ENCODE peak calls at places on chromosomes 5 and 9, in six cellular contexts. V, L, Q, P, O and A are unnamed samples. For H3K36me3, the result is how much of the 10 kb centered on the place peaks cover.

GRCh38 chr9:108643756-108644510 is 211.9 kb downstream of the ACTL7B start:
- DNase-seq in V (no peak), L (no peak), Q (no peak), P (no peak), O (no peak), A (no peak)

GRCh38 chr9:129810788-129811187 is 7.8 kb downstream of the TOR1B start:
- DNase-seq in V (no peak), L (no peak), Q (no peak), P (no peak), O (no peak), A (no peak)

GRCh38 chr5:119398713-119399492 is 43.1 kb downstream of the TNFAIP8 start:
- DNase-seq in V (no peak), L (peak), Q (no peak), P (no peak), O (no peak), A (peak)

GRCh38 chr9:101514056-101514455 is 19.6 kb upstream of the RNF20 start:
- DNase-seq in V (no peak), L (no peak), Q (no peak), P (no peak), O (no peak), A (no peak)

GRCh38 chr5:149333711-149334443 is 11.4 kb upstream of the GRPEL2 start:
- DNase-seq in V (no peak), L (no peak), Q (no peak), P (no peak), O (no peak), A (no peak)

GRCh38 chr5:134738963-134739661 is 764 bp downstream of the CAMLG start:
- DNase-seq in V (no peak), L (peak), Q (peak), P (peak), O (no peak), A (peak)

GRCh38 chr5:138664276-138664943 is 88.8 kb upstream of the CTNNA1 start:
- DNase-seq in V (no peak), L (no peak), Q (no peak), P (no peak), O (no peak), A (no peak)

GRCh38 chr9:81690251-81690851 is 1.0 kb upstream of the TLE1 start:
- DNase-seq in V (peak), L (no peak), Q (peak), P (peak), O (no peak), A (peak)

GRCh38 chr5:83547889-83548288 is 76.3 kb downstream of the VCAN start:
- DNase-seq in V (no peak), L (no peak), Q (no peak), P (no peak), O (no peak), A (no peak)

GRCh38 chr9:33172256-33172678 is 5.1 kb upstream of the B4GALT1 start:
- DNase-seq in V (no peak), L (peak), Q (no peak), P (peak), O (no peak), A (no peak)

GRCh38 chr5:141910271-141910673 is 13.4 kb upstream of the DELE1 start:
- DNase-seq in V (no peak), L (no peak), Q (no peak), P (no peak), O (no peak), A (no peak)

GRCh38 chr5:134575316-134575715 is 49.8 kb downstream of the JADE2 start:
- DNase-seq in V (no peak), L (no peak), Q (peak), P (no peak), O (no peak), A (no peak)

GRCh38 chr9:21465859-21466518 is 16.1 kb downstream of the IFNE start:
- DNase-seq in V (no peak), L (peak), Q (peak), P (no peak), O (no peak), A (no peak)

GRCh38 chr9:21465138-21465537 is 17.0 kb downstream of the IFNE start:
- DNase-seq in V (no peak), L (no peak), Q (no peak), P (no peak), O (no peak), A (no peak)

GRCh38 chr9:21461377-21461776 is 20.7 kb downstream of the IFNE start:
- DNase-seq in V (no peak), L (peak), Q (no peak), P (no peak), O (no peak), A (no peak)
- H3K36me3 ChIP-seq in V (under half), L (under half), Q (under half), P (under half), O (under half), A (under half)

GRCh38 chr9:136416914-136417313 is 6.5 kb downstream of the PMPCA start:
- DNase-seq in V (no peak), L (no peak), Q (no peak), P (no peak), O (no peak), A (no peak)
- H3K36me3 ChIP-seq in V (half or more), L (under half), Q (half or more), P (half or more), O (half or more), A (half or more)

DNA sequence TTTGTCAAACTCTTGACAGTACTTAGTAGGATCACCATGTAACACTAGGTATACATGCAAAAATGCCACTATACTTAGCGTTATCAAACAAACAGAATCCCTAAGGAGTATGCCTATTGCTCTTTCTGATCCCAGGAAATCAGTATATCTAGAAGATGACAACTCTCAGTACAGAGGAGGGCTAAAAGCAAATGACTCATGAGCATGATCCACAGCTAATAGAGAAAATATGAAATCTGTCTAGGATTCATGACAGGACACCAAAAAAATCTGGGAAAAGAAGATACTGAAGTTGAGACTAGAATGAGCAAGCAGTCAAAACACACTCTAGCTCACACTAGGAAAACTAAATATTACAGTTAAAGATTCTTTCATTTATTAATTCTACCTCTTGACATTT is 89.2 kb downstream of the RAPGEF6 start:
- DNase-seq in V (no peak), L (no peak), Q (no peak), P (no peak), O (no peak), A (no peak)
- H3K36me3 ChIP-seq in V (under half), L (under half), Q (under half), P (under half), O (under half), A (under half)

DNA sequence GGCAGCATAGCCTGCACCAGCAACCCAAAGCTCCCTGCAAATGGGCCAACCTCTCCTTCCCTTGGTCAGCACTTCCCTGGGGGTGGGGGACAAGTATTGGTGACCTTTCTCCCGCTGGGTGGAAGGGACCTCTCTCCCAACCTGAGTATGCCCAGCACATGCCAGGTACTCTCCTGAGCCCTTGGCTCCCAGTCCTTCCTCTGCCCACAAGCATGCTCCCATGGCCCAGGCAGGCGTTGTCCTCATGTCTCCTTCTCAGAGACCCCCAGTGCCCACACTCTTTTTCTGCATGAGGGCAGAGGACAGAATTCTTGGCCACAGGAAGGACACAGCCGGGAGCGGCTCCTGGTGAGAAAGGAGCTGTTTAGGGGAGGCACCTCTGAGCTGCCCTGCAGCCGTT is 60.3 kb downstream of the PHF2 start:
- DNase-seq in V (peak), L (no peak), Q (peak), P (no peak), O (no peak), A (peak)
- H3K36me3 ChIP-seq in V (half or more), L (under half), Q (under half), P (under half), O (under half), A (under half)